ENCODE peak calls at places on chromosomes 7 and 10, in eight cellular contexts. E, R, L, V, G, H, T and J are unnamed samples. For H3K4me1, the result is how much of the 10 kb centered on the place peaks cover.

GRCh38 chr7:144144426-144144825 is 21.4 kb downstream of the OR2A14 start:
- DNase-seq in E (no peak), R (no peak), L (no peak), V (no peak), G (no peak), H (no peak), T (no peak), J (no peak)

GRCh38 chr7:157863906-157864810 is 527.4 kb downstream of the DNAJB6 start:
- DNase-seq in E (no peak), R (no peak), L (no peak), V (no peak), G (no peak), H (no peak), T (no peak), J (no peak)

GRCh38 chr10:98028168-98028770 is 2.2 kb downstream of the CRTAC1 start:
- DNase-seq in E (peak), R (peak), L (peak), V (peak), G (peak), H (peak), T (peak), J (peak)

GRCh38 chr7:139944248-139944647 is 115.2 kb downstream of the TBXAS1 start:
- DNase-seq in E (no peak), R (no peak), L (no peak), V (no peak), G (no peak), H (no peak), T (no peak), J (no peak)

GRCh38 chr7:26399309-26399610 is 107.6 kb downstream of the SNX10 start:
- DNase-seq in E (no peak), R (no peak), L (peak), V (no peak), G (peak), H (no peak), T (peak), J (no peak)

GRCh38 chr10:101030492-101031127 is 319 bp downstream of the PDZD7 start:
- DNase-seq in E (no peak), R (no peak), L (no peak), V (no peak), G (no peak), H (no peak), T (no peak), J (no peak)

GRCh38 chr10:11353229-11353896 is 258.1 kb downstream of the USP6NL start:
- DNase-seq in E (no peak), R (no peak), L (no peak), V (no peak), G (no peak), H (no peak), T (no peak), J (no peak)

GRCh38 chr7:146654048-146654447 is 537.4 kb downstream of the CNTNAP2 start:
- DNase-seq in E (no peak), R (no peak), L (no peak), V (no peak), G (no peak), H (no peak), T (no peak), J (no peak)

GRCh38 chr7:65441010-65441409 is 67.4 kb downstream of the ZNF92 start:
- DNase-seq in E (no peak), R (no peak), L (peak), V (no peak), G (no peak), H (peak), T (peak), J (no peak)

GRCh38 chr7:76430211-76430610 is 5.5 kb downstream of the ZP3 start:
- DNase-seq in E (no peak), R (no peak), L (no peak), V (no peak), G (no peak), H (no peak), T (no peak), J (no peak)

GRCh38 chr10:60372436-60372835 is 17.2 kb downstream of the ANK3 start:
- DNase-seq in E (no peak), R (no peak), L (no peak), V (no peak), G (no peak), H (no peak), T (no peak), J (no peak)

GRCh38 chr10:37549054-37549453 is 308.4 kb downstream of the ZNF248 start:
- DNase-seq in E (no peak), R (no peak), L (no peak), V (no peak), G (no peak), H (no peak), T (no peak), J (no peak)

GRCh38 chr7:86653919-86654659 is 10.4 kb downstream of the GRM3 start:
- DNase-seq in E (no peak), R (no peak), L (no peak), V (peak), G (no peak), H (peak), T (peak), J (no peak)

GRCh38 chr10:47303866-47304265 is 3.9 kb downstream of the GDF10 start:
- DNase-seq in E (no peak), R (no peak), L (no peak), V (no peak), G (no peak), H (no peak), T (no peak), J (no peak)

GRCh38 chr7:20784311-20785210 is 2.1 kb downstream of the SP8 start:
- DNase-seq in E (no peak), R (no peak), L (no peak), V (no peak), G (peak), H (no peak), T (no peak), J (no peak)

GRCh38 chr10:52779541-52780390 is 7.2 kb upstream of the MBL2 start:
- DNase-seq in E (no peak), R (peak), L (peak), V (peak), G (peak), H (peak), T (peak), J (peak)

GRCh38 chr7:31466036-31466435 is 47.9 kb upstream of the ITPRID1 start:
- DNase-seq in E (no peak), R (no peak), L (no peak), V (no peak), G (no peak), H (no peak), T (no peak), J (peak)

GRCh38 chr7:30648744-30649540 is 33.3 kb downstream of the CRHR2 start:
- DNase-seq in E (no peak), R (no peak), L (no peak), V (no peak), G (no peak), H (no peak), T (no peak), J (no peak)

GRCh38 chr10:12905067-12905466 is 96.4 kb downstream of the CCDC3 start:
- DNase-seq in E (no peak), R (no peak), L (no peak), V (no peak), G (no peak), H (no peak), T (no peak), J (no peak)

GRCh38 chr7:18583305-18583704 is 87.8 kb downstream of the HDAC9 start:
- DNase-seq in E (no peak), R (no peak), L (peak), V (no peak), G (peak), H (peak), T (peak), J (no peak)

DNA sequence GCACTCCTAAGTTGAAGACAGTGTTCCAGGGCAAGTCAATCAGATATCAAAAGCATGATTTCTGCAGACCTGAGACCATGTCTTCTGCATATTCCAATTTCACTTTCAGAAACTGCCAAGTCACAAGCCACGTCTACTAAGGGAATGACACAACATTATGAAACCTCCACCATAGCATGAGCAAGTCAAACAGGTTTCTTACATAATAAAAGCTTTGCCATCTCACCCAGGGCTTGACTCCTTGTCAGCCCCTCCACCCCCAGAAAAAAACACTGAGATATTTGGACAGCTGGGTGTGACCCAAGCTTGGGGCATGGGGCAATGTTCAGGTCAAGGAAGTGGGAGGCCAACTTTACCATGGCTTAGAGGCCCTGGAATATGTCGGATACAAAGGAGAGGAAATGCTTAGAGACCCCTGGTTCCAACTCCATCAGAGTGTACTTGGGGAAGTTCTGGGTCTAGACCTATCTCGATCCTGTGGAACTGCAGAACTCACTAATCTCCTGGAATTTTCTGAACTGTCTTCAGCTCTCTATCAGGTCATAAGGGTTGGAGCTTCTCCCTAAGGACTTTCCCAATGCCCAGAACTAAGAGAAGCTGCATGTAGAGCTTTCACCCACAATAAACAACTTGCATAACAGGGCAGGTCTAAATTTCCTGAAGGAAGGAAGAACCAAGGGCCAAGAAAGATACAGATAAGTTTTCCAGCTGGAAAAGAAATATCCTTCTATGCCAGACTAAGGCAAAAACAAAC is 80.6 kb upstream of the NAMPT start:
- DNase-seq in E (no peak), R (peak), L (no peak), V (peak), G (peak), H (peak), T (no peak), J (no peak)
- H3K27ac ChIP-seq in E (no peak), R (peak), L (no peak), V (peak), G (peak), H (no peak), T (no peak), J (no peak)

DNA sequence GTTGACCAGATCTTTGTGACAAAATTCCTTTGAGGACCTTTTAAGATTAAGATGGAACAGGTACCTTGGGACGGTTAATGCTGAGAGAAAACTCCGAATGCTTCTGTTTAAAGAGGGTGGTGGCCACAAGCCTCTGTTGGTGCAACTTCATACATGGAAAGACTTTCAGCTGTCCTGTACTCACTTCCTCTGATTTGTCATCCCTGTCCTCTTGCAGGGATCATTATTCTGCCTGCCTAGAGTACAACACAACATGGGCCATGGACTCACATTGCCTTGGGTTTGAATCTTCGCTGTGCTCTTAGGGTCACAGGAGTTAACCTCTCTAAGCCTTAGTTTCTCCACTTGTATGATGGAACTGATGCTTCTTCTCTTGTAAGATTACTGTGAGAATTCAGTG is 75.1 kb downstream of the ENTPD1 start:
- DNase-seq in E (no peak), R (no peak), L (no peak), V (no peak), G (no peak), H (no peak), T (no peak), J (no peak)
- H3K4me1 ChIP-seq in E (under half), R (under half), L (under half), V (under half), G (under half), H (under half), T (under half), J (under half)

GRCh38 chr7:114931656-114932011 is 9.7 kb downstream of the MDFIC start:
- DNase-seq in E (peak), R (peak), L (no peak), V (no peak), G (no peak), H (no peak), T (no peak), J (no peak)
- H3K27ac ChIP-seq in E (peak), R (peak), L (no peak), V (peak), G (no peak), H (no peak), T (no peak), J (no peak)

GRCh38 chr10:62635127-62635526 is 169.4 kb upstream of the ADO start:
- DNase-seq in E (no peak), R (no peak), L (no peak), V (no peak), G (no peak), H (peak), T (peak), J (no peak)
- H3K4me1 ChIP-seq in E (half or more), R (under half), L (under half), V (under half), G (under half), H (under half), T (under half), J (under half)

DNA sequence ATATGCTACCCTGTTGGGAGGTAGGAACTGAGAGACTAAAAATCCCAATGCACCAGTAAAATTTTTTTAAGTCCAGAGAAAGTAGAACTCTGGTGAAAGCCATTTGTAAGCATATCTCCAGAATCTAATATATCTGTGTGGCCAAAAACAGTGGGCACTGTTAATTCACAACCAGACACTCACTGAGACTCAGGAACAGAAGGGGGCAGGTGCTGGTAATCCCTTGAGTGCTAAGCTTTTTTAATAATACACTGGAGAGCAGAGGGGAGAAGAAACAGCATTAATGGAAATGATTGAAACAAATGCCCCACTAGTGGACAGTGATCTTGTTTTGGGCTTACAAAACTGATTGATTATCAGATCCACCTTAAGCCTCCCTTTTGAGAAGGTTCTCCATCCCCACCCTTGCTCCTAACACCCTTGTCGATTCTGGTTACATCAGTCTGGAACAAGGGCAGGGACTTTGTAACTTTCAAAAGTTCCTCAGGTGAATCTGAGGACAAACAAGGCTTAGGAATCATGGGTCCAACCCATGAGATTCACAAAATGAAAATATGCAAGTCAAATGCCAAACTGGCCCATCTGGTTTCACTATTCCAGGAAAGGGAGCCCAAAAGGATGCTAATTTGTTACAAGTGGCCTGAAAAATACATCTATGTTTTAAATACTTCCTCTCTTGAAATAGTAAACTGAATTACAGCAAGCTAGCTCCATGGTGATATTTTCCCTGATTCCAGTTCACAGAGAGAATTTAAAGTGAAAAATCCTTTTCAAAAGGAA is 29.7 kb downstream of the PLXNA4 start:
- DNase-seq in E (no peak), R (no peak), L (no peak), V (no peak), G (no peak), H (no peak), T (no peak), J (no peak)
- H3K27ac ChIP-seq in E (no peak), R (no peak), L (no peak), V (no peak), G (no peak), H (no peak), T (no peak), J (no peak)

GRCh38 chr10:48623607-48624132 is 18.8 kb upstream of the ARHGAP22 start:
- DNase-seq in E (no peak), R (no peak), L (no peak), V (no peak), G (no peak), H (no peak), T (no peak), J (no peak)
- H3K4me1 ChIP-seq in E (under half), R (under half), L (under half), V (under half), G (under half), H (under half), T (under half), J (under half)

GRCh38 chr7:104410742-104411141 is 82.3 kb downstream of the LHFPL3 start:
- DNase-seq in E (no peak), R (no peak), L (no peak), V (no peak), G (no peak), H (no peak), T (no peak), J (no peak)
- H3K27ac ChIP-seq in E (no peak), R (no peak), L (no peak), V (no peak), G (no peak), H (no peak), T (no peak), J (no peak)

GRCh38 chr7:45971171-45971570 is 50.1 kb upstream of the IGFBP3 start:
- DNase-seq in E (no peak), R (no peak), L (no peak), V (no peak), G (no peak), H (no peak), T (no peak), J (no peak)

GRCh38 chr7:45974540-45975360 is 53.7 kb upstream of the IGFBP3 start:
- DNase-seq in E (no peak), R (no peak), L (no peak), V (no peak), G (no peak), H (no peak), T (no peak), J (no peak)

GRCh38 chr7:45971661-45972175 is 50.6 kb upstream of the IGFBP3 start:
- DNase-seq in E (no peak), R (no peak), L (no peak), V (no peak), G (no peak), H (no peak), T (no peak), J (no peak)

GRCh38 chr7:45973725-45974532 is 52.9 kb upstream of the IGFBP3 start:
- DNase-seq in E (no peak), R (no peak), L (peak), V (no peak), G (no peak), H (peak), T (peak), J (no peak)

GRCh38 chr7:45972629-45973312 is 51.7 kb upstream of the IGFBP3 start:
- DNase-seq in E (no peak), R (no peak), L (no peak), V (no peak), G (no peak), H (no peak), T (no peak), J (no peak)
- H3K4me1 ChIP-seq in E (under half), R (under half), L (under half), V (under half), G (under half), H (under half), T (under half), J (under half)

GRCh38 chr7:106224797-106225196 is 60.0 kb downstream of the NAMPT start:
- DNase-seq in E (no peak), R (no peak), L (no peak), V (no peak), G (no peak), H (no peak), T (no peak), J (no peak)

GRCh38 chr7:106222545-106222944 is 62.2 kb downstream of the NAMPT start:
- DNase-seq in E (no peak), R (no peak), L (no peak), V (no peak), G (no peak), H (no peak), T (no peak), J (no peak)

GRCh38 chr7:106223156-106223555 is 61.6 kb downstream of the NAMPT start:
- DNase-seq in E (no peak), R (no peak), L (no peak), V (no peak), G (no peak), H (no peak), T (no peak), J (no peak)

GRCh38 chr7:106220307-106220706 is 64.5 kb downstream of the NAMPT start:
- DNase-seq in E (no peak), R (no peak), L (no peak), V (no peak), G (no peak), H (no peak), T (no peak), J (no peak)

GRCh38 chr7:106225856-106226255 is 58.9 kb downstream of the NAMPT start:
- DNase-seq in E (no peak), R (no peak), L (peak), V (no peak), G (no peak), H (no peak), T (peak), J (no peak)
- H3K27ac ChIP-seq in E (no peak), R (no peak), L (no peak), V (no peak), G (no peak), H (no peak), T (no peak), J (no peak)

GRCh38 chr10:74012480-74012879 is 14.6 kb downstream of the VCL start:
- DNase-seq in E (no peak), R (no peak), L (no peak), V (no peak), G (no peak), H (no peak), T (no peak), J (no peak)

GRCh38 chr10:74008212-74008731 is 10.4 kb downstream of the VCL start:
- DNase-seq in E (no peak), R (no peak), L (peak), V (no peak), G (no peak), H (peak), T (peak), J (no peak)

GRCh38 chr10:74013004-74013403 is 15.1 kb downstream of the VCL start:
- DNase-seq in E (no peak), R (no peak), L (no peak), V (no peak), G (no peak), H (no peak), T (no peak), J (no peak)

GRCh38 chr10:74011762-74012161 is 13.8 kb downstream of the VCL start:
- DNase-seq in E (no peak), R (no peak), L (peak), V (no peak), G (peak), H (peak), T (peak), J (no peak)

DNA sequence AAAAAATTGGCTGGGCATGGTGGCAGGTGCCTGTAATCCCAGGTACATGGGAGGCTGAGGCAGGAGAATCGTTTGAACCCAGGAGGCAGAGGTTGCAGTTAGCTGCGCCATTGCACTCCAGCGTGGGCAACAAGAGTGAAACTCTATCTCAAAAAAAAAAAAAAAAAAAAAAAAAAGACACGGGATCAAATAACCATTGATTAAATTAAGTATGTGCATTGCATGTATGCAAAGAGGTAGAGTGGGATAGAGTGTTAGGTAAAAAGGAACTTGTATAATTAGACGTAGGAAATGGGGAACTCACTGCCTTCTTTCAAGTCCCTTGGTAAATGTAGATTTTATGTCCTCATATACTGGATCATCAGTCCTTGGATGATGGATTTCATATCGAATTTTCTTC is 13.1 kb downstream of the VCL start:
- DNase-seq in E (no peak), R (no peak), L (no peak), V (no peak), G (no peak), H (no peak), T (no peak), J (no peak)
- H3K4me1 ChIP-seq in E (half or more), R (under half), L (under half), V (under half), G (under half), H (under half), T (under half), J (under half)